ENCODE peak calls at places on chromosome 11, in four cellular contexts. X is K562, R is GM12878, C is SK-N-SH. V is an unnamed sample.
A peak's percentile ranks its signal among the peaks of the same experiment; 100 is the strongest.

GRCh38 chr11:2434008-2434407 is 10.3 kb downstream of the TRPM5 start:
- DNase-seq in X (no peak), R (no peak), C (no peak), V (no peak)

GRCh38 chr11:65651589-65652510 is 10.9 kb downstream of the RELA start:
- DNase-seq in X (peak; percentile 62), R (no peak), C (no peak), V (no peak)

GRCh38 chr11:45455536-45455935 is 169.4 kb upstream of the SYT13 start:
- DNase-seq in X (no peak), R (no peak), C (no peak), V (no peak)

GRCh38 chr11:113906038-113906437 is 1.4 kb downstream of the HTR3B start:
- DNase-seq in X (no peak), R (no peak), C (no peak), V (no peak)

GRCh38 chr11:65225284-65226102 is 36.3 kb upstream of the POLA2 start:
- DNase-seq in X (peak; percentile 79), R (no peak), C (peak; percentile 87), V (no peak)

GRCh38 chr11:9972917-9973504 is 309.1 kb downstream of the SWAP70 start:
- DNase-seq in X (peak; percentile 57), R (no peak), C (peak; percentile 67), V (no peak)

GRCh38 chr11:11149671-11150459 is 203.2 kb downstream of the CSNK2A3 start:
- DNase-seq in X (no peak), R (no peak), C (no peak), V (no peak)

GRCh38 chr11:116525961-116526495 is 246.8 kb downstream of the BUD13 start:
- DNase-seq in X (no peak), R (no peak), C (no peak), V (no peak)

GRCh38 chr11:63745304-63746170 is 23.0 kb downstream of the ZFTA start:
- DNase-seq in X (no peak), R (no peak), C (no peak), V (no peak)

GRCh38 chr11:109112748-109113378 is 309.1 kb upstream of the C11orf87 start:
- DNase-seq in X (no peak), R (no peak), C (peak; percentile 63), V (no peak)

GRCh38 chr11:66563832-66564231 is 4.6 kb downstream of the CTSF start:
- DNase-seq in X (no peak), R (no peak), C (no peak), V (no peak)

GRCh38 chr11:24082241-24082640 is 414.6 kb upstream of the LUZP2 start:
- DNase-seq in X (no peak), R (no peak), C (no peak), V (no peak)

GRCh38 chr11:75319035-75319877 is 32.2 kb downstream of the ARRB1 start:
- DNase-seq in X (no peak), R (no peak), C (no peak), V (no peak)

GRCh38 chr11:2768471-2769408 is 68.9 kb upstream of the KCNQ1OT1 start:
- DNase-seq in X (peak; percentile 60), R (no peak), C (no peak), V (no peak)

GRCh38 chr11:14065153-14065552 is 102.6 kb downstream of the SPON1 start:
- DNase-seq in X (no peak), R (no peak), C (no peak), V (no peak)

GRCh38 chr11:74990941-74991340 is 2.2 kb downstream of the NEU3 start:
- DNase-seq in X (no peak), R (no peak), C (no peak), V (no peak)

GRCh38 chr11:120839846-120840402 is 184.0 kb upstream of the TBCEL start:
- DNase-seq in X (no peak), R (no peak), C (no peak), V (no peak)

GRCh38 chr11:129998107-129998506 is 4.5 kb downstream of the PRDM10 start:
- DNase-seq in X (no peak), R (no peak), C (no peak), V (no peak)

GRCh38 chr11:356610-357009 is 12.7 kb upstream of the B4GALNT4 start:
- DNase-seq in X (no peak), R (no peak), C (no peak), V (no peak)

GRCh38 chr11:64249563-64250405 is 1.5 kb upstream of the PLCB3 start:
- DNase-seq in X (no peak), R (no peak), C (no peak), V (no peak)

GRCh38 chr11:69352715-69353325 is 58.9 kb downstream of the MYEOV start:
- DNase-seq in X (no peak), R (no peak), C (no peak), V (peak; percentile 34)

GRCh38 chr11:10309163-10310093 is 4.6 kb downstream of the ADM start:
- DNase-seq in X (peak; percentile 43), R (no peak), C (no peak), V (no peak)

GRCh38 chr11:35030716-35031213 is 108.2 kb upstream of the CD44 start:
- DNase-seq in X (peak; percentile 84), R (no peak), C (no peak), V (no peak)

GRCh38 chr11:69170704-69171103 is 15.0 kb downstream of the SMIM38 start:
- DNase-seq in X (no peak), R (no peak), C (no peak), V (no peak)

GRCh38 chr11:74783241-74783871 is 34.7 kb downstream of the RNF169 start:
- DNase-seq in X (no peak), R (peak; percentile 64), C (no peak), V (no peak)

GRCh38 chr11:128462189-128462588 is 125.2 kb downstream of the ETS1 start:
- DNase-seq in X (no peak), R (no peak), C (no peak), V (no peak)

GRCh38 chr11:83249972-83250593 is 36.1 kb downstream of the CCDC90B start:
- DNase-seq in X (peak; percentile 52), R (no peak), C (peak; percentile 51), V (no peak)

GRCh38 chr11:36010010-36010740 is 66.3 kb downstream of the LDLRAD3 start:
- DNase-seq in X (no peak), R (no peak), C (no peak), V (no peak)

GRCh38 chr11:112477152-112477928 is 216.7 kb upstream of the PLET1 start:
- DNase-seq in X (no peak), R (no peak), C (peak; percentile 52), V (no peak)
- TF ChIP-seq NRF1 in X (no peak), R (no peak), C (no peak), V (no peak)

DNA sequence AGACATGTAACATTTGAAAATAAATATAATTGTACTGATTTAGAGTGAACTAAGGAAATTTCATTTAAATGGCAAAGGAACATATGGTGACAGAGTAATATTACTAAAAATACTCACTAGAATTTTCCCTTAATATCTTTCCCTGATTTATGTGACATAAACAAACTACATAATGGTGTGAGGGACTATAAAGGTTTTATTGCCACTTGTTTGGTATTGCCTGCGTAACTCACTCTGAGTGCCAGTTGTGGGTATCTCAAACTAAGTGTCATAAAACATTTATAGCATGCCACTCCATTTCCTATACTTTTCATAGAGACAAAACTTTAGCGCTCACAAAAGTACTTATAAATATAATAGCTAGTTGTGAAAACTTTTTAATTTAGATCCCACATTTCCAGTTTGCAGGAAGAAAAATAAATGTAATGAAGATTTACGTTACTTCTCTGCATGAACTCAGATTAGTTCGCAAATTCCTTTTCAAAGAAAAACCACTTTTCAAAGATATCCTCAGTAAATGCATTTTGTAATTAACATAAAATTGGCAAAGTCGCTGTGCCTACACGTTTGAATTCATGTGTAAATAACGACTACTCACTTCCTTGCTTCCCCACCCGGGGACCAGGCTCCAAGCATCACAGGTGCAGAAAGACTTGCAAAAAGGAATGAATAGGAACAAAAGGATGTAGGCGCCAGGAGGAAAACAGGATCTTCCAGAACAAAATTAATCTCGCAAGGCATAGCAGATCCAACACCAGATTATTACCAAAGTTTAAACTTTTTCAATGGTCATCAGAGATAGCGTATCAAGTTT is 1.6 kb upstream of the QSER1 start:
- DNase-seq in X (no peak), R (no peak), C (no peak), V (no peak)
- TF ChIP-seq CHD2 in X (no peak), R (no peak), C (no peak), V (no peak)

GRCh38 chr11:119228535-119229302 is 22.6 kb downstream of the CBL start:
- DNase-seq in X (no peak), R (no peak), C (no peak), V (no peak)

GRCh38 chr11:119222891-119223290 is 16.8 kb downstream of the CBL start:
- DNase-seq in X (no peak), R (no peak), C (no peak), V (no peak)

GRCh38 chr11:119218141-119218878 is 12.2 kb downstream of the CBL start:
- DNase-seq in X (peak; percentile 45), R (no peak), C (no peak), V (no peak)

GRCh38 chr11:119222308-119222707 is 16.2 kb downstream of the CBL start:
- DNase-seq in X (no peak), R (no peak), C (peak; percentile 31), V (no peak)

GRCh38 chr11:119223856-119224255 is 17.7 kb downstream of the CBL start:
- DNase-seq in X (no peak), R (no peak), C (no peak), V (no peak)
- TF ChIP-seq NRF1 in X (no peak), R (no peak), C (no peak), V (no peak)

DNA sequence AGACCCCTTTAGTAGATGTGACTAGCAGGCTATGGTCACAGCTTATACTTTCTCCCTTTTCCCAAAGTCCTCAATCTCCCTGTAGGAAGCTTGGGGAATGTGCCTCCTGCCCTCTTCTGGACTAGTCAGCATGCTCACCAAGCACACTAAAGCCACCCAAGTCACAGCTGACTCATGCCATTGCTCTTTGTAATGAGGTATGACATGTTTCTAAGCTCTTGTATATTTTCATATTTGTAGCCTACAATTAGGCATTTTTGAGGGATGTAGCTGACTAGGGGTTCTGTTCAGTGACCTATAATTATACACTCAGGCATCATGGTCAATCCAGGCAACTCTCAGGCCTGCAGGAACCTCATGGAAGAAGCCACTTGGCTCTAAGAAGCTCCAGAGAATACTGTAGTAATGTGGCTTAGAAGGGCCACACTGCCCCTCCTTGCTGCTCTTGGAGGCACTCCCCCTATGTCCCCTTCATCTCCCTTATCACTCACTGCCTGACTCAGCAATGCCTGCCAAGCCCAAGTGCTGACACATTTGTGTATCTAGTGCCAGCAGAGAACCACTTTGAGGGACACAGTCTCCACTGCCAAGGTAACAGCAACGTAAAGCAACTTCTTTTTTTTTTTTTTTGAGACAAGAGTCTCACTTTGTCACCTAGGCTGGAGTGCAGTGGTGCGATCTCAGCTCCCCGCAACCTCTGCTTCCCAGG is 86.2 kb downstream of the RPL27A start:
- DNase-seq in X (peak; percentile 64), R (no peak), C (no peak), V (no peak)
- TF ChIP-seq CHD2 in X (no peak), R (no peak), C (no peak), V (no peak)

DNA sequence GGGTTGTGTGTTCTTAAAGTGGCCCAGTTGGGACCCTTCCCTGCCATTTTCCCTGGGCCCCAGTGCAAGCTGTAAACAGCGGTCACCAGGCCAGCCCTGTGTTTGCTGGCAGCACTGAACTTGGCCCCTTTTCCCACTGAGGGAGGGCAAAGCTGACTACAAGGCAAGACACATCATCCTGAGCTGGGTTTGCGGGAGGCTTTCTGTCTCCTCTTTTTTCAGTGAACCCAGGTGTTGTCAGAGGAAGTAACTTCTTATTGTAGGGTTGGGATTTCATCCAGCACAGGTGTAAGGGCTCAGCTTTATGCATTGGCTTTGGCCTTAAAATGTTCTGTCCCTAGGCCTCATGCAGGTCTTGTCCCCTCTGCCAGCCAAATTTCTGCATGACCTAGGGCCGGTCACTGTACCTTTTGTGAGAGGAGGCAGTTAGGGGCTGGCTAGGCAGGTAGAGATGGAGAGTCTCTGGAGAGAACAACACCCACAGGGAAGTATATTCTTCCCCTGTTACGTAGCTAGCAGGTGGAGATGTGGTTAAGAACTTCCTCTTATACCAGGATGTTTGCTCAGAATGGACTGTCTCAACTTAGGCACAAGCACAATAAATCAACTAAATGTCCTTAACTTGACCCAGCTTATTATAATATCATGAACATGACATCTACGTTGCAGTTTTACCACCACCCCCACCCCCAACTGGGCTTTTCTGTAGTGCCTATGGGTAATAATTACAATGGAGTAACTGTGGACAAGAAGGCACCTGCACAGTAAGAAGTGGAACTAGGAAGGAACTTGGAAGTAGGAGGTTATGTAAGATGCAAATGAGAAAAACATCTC is 60.5 kb upstream of the MPEG1 start:
- DNase-seq in X (no peak), R (peak; percentile 79), C (no peak), V (no peak)
- TF ChIP-seq NRF1 in X (no peak), R (no peak), C (no peak), V (no peak)

V was measured in H1.